ENCODE peak calls at places on chromosomes 3 and 15, in seven cellular contexts. U is heart left ventricle, N is astrocyte, M is PC-3, W is A549, T is neural crest cell, J is nephron progenitor cell. I is an unnamed sample.

GRCh38 chr15:70863450-70864218 is 9.7 kb upstream of the LARP6 start:
- DNase-seq in U (no peak), N (peak), M (peak), W (peak), T (no peak), J (no peak), I (no peak)

GRCh38 chr3:15858547-15859506 is 61.0 kb upstream of the ANKRD28 start:
- DNase-seq in U (peak), N (no peak), M (peak), W (peak), T (peak), J (peak), I (peak)

GRCh38 chr3:71444028-71444860 is 139.3 kb downstream of the FOXP1 start:
- DNase-seq in U (peak), N (peak), M (peak), W (no peak), T (no peak), J (no peak), I (peak)

GRCh38 chr15:85730001-85730820 is 64.5 kb downstream of the KLHL25 start:
- DNase-seq in U (no peak), N (peak), M (peak), W (peak), T (peak), J (peak), I (peak)

GRCh38 chr15:31027948-31028586 is 36.6 kb upstream of the MTMR10 start:
- DNase-seq in U (no peak), N (no peak), M (no peak), W (no peak), T (no peak), J (no peak), I (no peak)

GRCh38 chr3:196144383-196145105 is 62.7 kb upstream of the TFRC start:
- DNase-seq in U (no peak), N (peak), M (no peak), W (no peak), T (no peak), J (no peak), I (no peak)

GRCh38 chr3:185335799-185336198 is 27.1 kb upstream of the MAP3K13 start:
- DNase-seq in U (no peak), N (peak), M (peak), W (peak), T (no peak), J (no peak), I (no peak)

GRCh38 chr3:120909602-120909878 is 1.5 kb downstream of the STXBP5L start:
- DNase-seq in U (no peak), N (no peak), M (no peak), W (no peak), T (peak), J (peak), I (no peak)

GRCh38 chr15:39575180-39575579 is 5.7 kb upstream of the THBS1 start:
- DNase-seq in U (no peak), N (no peak), M (no peak), W (no peak), T (no peak), J (no peak), I (no peak)

GRCh38 chr3:147297756-147298155 is 108.6 kb downstream of the ZIC4 start:
- DNase-seq in U (no peak), N (no peak), M (peak), W (no peak), T (no peak), J (no peak), I (no peak)
- TF ChIP-seq CTCF in U (no peak), N (peak), M (no peak), W (no peak), T (no peak), J (no peak), I (no peak)

GRCh38 chr3:197749601-197750395 is at the start of gene FYTTD1:
- DNase-seq in U (peak), N (peak), M (peak), W (peak), T (peak), J (peak), I (peak)
- TF ChIP-seq CTCF in U (peak), N (no peak), M (peak), W (peak), T (peak), J (peak), I (peak)

DNA sequence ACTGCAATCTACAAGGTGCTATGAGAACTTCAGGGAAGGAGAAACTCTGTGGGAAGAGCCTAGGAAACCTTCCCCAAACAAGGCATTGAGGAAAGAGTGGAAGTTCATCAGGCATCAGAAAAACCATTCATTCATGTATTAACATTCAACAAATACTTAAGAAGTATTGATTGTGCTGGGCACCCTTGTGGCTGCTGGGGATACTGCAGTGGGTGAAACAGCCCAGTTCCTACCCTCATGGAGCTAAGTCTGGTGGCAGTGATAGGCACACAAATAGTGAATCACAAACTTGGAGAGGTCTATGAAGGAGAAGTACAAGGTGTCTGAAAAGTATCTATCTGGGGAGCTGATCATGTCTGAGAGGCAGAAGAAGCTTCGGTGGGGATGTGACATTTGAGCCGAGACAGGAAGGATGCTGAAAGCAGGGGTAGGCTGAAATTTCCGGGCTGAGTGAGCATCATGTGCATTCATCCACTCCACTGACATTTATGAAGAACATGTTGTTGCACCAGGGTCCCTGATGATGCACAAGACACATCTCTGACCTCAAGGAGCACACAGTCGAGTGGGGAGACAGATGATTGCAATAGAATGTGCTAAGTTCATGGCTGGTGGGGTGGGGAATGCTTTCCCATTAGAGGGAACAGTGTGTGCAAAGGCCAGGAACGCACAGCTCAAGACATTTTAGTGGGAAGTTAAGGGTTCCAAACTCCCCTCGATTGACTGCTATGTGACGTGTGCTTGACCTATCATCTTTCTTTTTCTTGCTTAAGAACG is 309.0 kb upstream of the ICE2 start:
- DNase-seq in U (no peak), N (no peak), M (peak), W (peak), T (no peak), J (no peak), I (no peak)
- TF ChIP-seq CTCF in U (peak), N (peak), M (peak), W (no peak), T (peak), J (no peak), I (peak)

GRCh38 chr3:124032881-124033359 is 41.0 kb upstream of the ROPN1 start:
- DNase-seq in U (peak), N (peak), M (peak), W (peak), T (peak), J (peak), I (peak)
- TF ChIP-seq CTCF in U (peak), N (no peak), M (peak), W (peak), T (peak), J (peak), I (peak)

I was measured in GM13976.